ENCODE peak calls at places on chromosome 22, in four cellular contexts. One of them, this sample, is unnamed.

GRCh38 chr22:49193348-49193747 is 634.3 kb downstream of the BRD1 start:
- DNase-seq in colonic mucosa: no peak
- DNase-seq in endothelial cell of umbilical vein: no peak
- DNase-seq in PC-3: no peak
- DNase-seq in this sample: peak; percentile 44

GRCh38 chr22:47625531-47626427 is 863.3 kb downstream of the TBC1D22A start:
- DNase-seq in colonic mucosa: no peak
- DNase-seq in endothelial cell of umbilical vein: no peak
- DNase-seq in PC-3: no peak
- DNase-seq in this sample: peak; percentile 59

GRCh38 chr22:34914871-34915270 is 151.1 kb upstream of the ISX start:
- DNase-seq in colonic mucosa: no peak
- DNase-seq in endothelial cell of umbilical vein: no peak
- DNase-seq in PC-3: no peak
- DNase-seq in this sample: no peak

GRCh38 chr22:38222797-38223119 is 21.0 kb downstream of the MAFF start:
- DNase-seq in colonic mucosa: peak; percentile 62
- DNase-seq in endothelial cell of umbilical vein: peak; percentile 30
- DNase-seq in PC-3: no peak
- DNase-seq in this sample: no peak

GRCh38 chr22:43128928-43129424 is 14.2 kb downstream of the MCAT start:
- DNase-seq in colonic mucosa: peak; percentile 86
- DNase-seq in endothelial cell of umbilical vein: no peak
- DNase-seq in PC-3: no peak
- DNase-seq in this sample: no peak

GRCh38 chr22:37765953-37766566 is 41.7 kb upstream of the GCAT start:
- DNase-seq in colonic mucosa: no peak
- DNase-seq in endothelial cell of umbilical vein: no peak
- DNase-seq in PC-3: no peak
- DNase-seq in this sample: no peak

GRCh38 chr22:50699754-50700386 is 27.2 kb downstream of the SHANK3 start:
- DNase-seq in colonic mucosa: no peak
- DNase-seq in endothelial cell of umbilical vein: no peak
- DNase-seq in PC-3: no peak
- DNase-seq in this sample: peak; percentile 57

GRCh38 chr22:40764743-40765441 is 54.3 kb downstream of the SLC25A17 start:
- DNase-seq in colonic mucosa: no peak
- DNase-seq in endothelial cell of umbilical vein: no peak
- DNase-seq in PC-3: no peak
- DNase-seq in this sample: no peak

GRCh38 chr22:39055658-39056057 is 15.0 kb downstream of the APOBEC3F start:
- DNase-seq in colonic mucosa: no peak
- DNase-seq in endothelial cell of umbilical vein: no peak
- DNase-seq in PC-3: no peak
- DNase-seq in this sample: no peak

GRCh38 chr22:48488611-48489456 is 1338.8 kb downstream of the BRD1 start:
- DNase-seq in colonic mucosa: no peak
- DNase-seq in endothelial cell of umbilical vein: no peak
- DNase-seq in PC-3: no peak
- DNase-seq in this sample: no peak

GRCh38 chr22:40281717-40282116 is 64.6 kb upstream of the ADSL start:
- DNase-seq in colonic mucosa: no peak
- DNase-seq in endothelial cell of umbilical vein: no peak
- DNase-seq in PC-3: no peak
- DNase-seq in this sample: no peak

GRCh38 chr22:41873391-41873790 is 40.5 kb downstream of the SREBF2 start:
- DNase-seq in colonic mucosa: no peak
- DNase-seq in endothelial cell of umbilical vein: no peak
- DNase-seq in PC-3: no peak
- DNase-seq in this sample: no peak

GRCh38 chr22:41324818-41325528 is 23.6 kb downstream of the ZC3H7B start:
- DNase-seq in colonic mucosa: no peak
- DNase-seq in endothelial cell of umbilical vein: no peak
- DNase-seq in PC-3: no peak
- DNase-seq in this sample: peak; percentile 54

GRCh38 chr22:42906605-42907338 is 49.7 kb upstream of the ARFGAP3 start:
- DNase-seq in colonic mucosa: no peak
- DNase-seq in endothelial cell of umbilical vein: peak; percentile 39
- DNase-seq in PC-3: no peak
- DNase-seq in this sample: peak; percentile 87

GRCh38 chr22:24244144-24244787 is 616 bp downstream of the GGT5 start:
- DNase-seq in colonic mucosa: no peak
- DNase-seq in endothelial cell of umbilical vein: peak; percentile 56
- DNase-seq in PC-3: no peak
- DNase-seq in this sample: peak; percentile 85

GRCh38 chr22:50189849-50190181 is 4.1 kb downstream of the TRABD start:
- DNase-seq in colonic mucosa: peak; percentile 67
- DNase-seq in endothelial cell of umbilical vein: no peak
- DNase-seq in PC-3: peak; percentile 23
- DNase-seq in this sample: no peak

GRCh38 chr22:33952776-33953175 is 32.5 kb upstream of the LARGE1 start:
- DNase-seq in colonic mucosa: no peak
- DNase-seq in endothelial cell of umbilical vein: no peak
- DNase-seq in PC-3: no peak
- DNase-seq in this sample: no peak

GRCh38 chr22:40128989-40129388 is 48.7 kb upstream of the TNRC6B start:
- DNase-seq in colonic mucosa: no peak
- DNase-seq in endothelial cell of umbilical vein: no peak
- DNase-seq in PC-3: no peak
- DNase-seq in this sample: no peak

GRCh38 chr22:32518848-32519247 is 44.2 kb downstream of the FBXO7 start:
- DNase-seq in colonic mucosa: no peak
- DNase-seq in endothelial cell of umbilical vein: no peak
- DNase-seq in PC-3: peak; percentile 6
- DNase-seq in this sample: no peak

GRCh38 chr22:32917577-32918375 is 116.3 kb downstream of the TIMP3 start:
- DNase-seq in colonic mucosa: no peak
- DNase-seq in endothelial cell of umbilical vein: no peak
- DNase-seq in PC-3: no peak
- DNase-seq in this sample: no peak

DNA sequence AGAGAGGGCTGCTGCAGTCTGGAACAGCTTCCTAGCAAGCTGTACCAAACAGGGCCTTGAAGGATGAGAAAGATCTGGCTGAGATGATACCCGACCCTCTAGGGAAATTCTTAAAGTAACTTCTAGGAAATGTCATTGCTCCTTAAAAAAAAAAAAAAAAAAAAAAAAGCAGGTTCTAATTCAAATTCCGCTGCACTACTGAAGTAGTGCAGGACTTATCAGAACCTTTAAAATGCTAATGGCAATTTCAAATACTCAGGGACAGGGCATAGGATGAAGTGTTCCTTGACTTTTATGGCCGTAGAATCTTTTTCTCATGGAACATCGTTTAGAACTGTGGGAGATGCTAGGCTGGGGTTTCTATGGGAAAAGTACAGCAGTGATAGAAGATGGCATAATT is 13.1 kb downstream of the MIAT start:
- DNase-seq in colonic mucosa: no peak
- DNase-seq in endothelial cell of umbilical vein: no peak
- DNase-seq in PC-3: no peak
- DNase-seq in this sample: no peak
- H3K4me3 ChIP-seq in colonic mucosa: no peak overlapping the region
- H3K4me3 ChIP-seq in endothelial cell of umbilical vein: no peak overlapping the region
- H3K4me3 ChIP-seq in PC-3: no peak overlapping the region
- H3K4me3 ChIP-seq in this sample: no peak overlapping the region

GRCh38 chr22:45196926-45197605 is 33.3 kb downstream of the NUP50 start:
- DNase-seq in colonic mucosa: no peak
- DNase-seq in endothelial cell of umbilical vein: no peak
- DNase-seq in PC-3: no peak
- DNase-seq in this sample: peak; percentile 77
- H3K9ac ChIP-seq in colonic mucosa: no peak overlapping the region
- H3K9ac ChIP-seq in endothelial cell of umbilical vein: no peak overlapping the region
- H3K9ac ChIP-seq in PC-3: no peak overlapping the region
- H3K9ac ChIP-seq in this sample: no peak overlapping the region

GRCh38 chr22:31326877-31327276 is 19.3 kb downstream of the PATZ1 start:
- DNase-seq in colonic mucosa: no peak
- DNase-seq in endothelial cell of umbilical vein: no peak
- DNase-seq in PC-3: no peak
- DNase-seq in this sample: no peak

GRCh38 chr22:31329453-31330215 is 16.5 kb downstream of the PATZ1 start:
- DNase-seq in colonic mucosa: no peak
- DNase-seq in endothelial cell of umbilical vein: no peak
- DNase-seq in PC-3: no peak
- DNase-seq in this sample: no peak

GRCh38 chr22:31327786-31328544 is 18.2 kb downstream of the PATZ1 start:
- DNase-seq in colonic mucosa: no peak
- DNase-seq in endothelial cell of umbilical vein: no peak
- DNase-seq in PC-3: no peak
- DNase-seq in this sample: no peak

GRCh38 chr22:31329029-31329428 is 17.1 kb downstream of the PATZ1 start:
- DNase-seq in colonic mucosa: no peak
- DNase-seq in endothelial cell of umbilical vein: no peak
- DNase-seq in PC-3: no peak
- DNase-seq in this sample: no peak

DNA sequence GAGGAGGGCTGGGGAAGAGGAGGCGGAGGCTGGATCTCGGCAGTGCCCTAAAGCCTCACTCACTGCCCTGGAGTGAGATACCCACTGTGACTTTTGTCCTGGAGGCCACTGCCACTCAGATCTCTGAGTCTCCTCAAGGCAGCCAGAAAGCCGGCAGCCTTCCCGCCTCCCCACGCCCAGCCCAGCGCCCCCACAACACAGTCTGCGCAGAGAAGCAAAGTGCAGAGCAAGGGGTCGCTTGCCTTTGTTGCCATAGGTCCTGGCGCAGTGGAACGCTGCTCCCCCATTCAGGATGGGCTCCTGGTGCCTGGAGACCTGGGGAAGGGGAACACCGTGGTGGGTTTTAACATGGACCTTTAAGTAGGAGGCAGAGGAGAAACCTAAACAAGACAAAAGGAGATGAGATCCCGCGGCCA is 17.6 kb downstream of the PATZ1 start:
- DNase-seq in colonic mucosa: no peak
- DNase-seq in endothelial cell of umbilical vein: no peak
- DNase-seq in PC-3: no peak
- DNase-seq in this sample: no peak
- H3K4me1 ChIP-seq in colonic mucosa: no peaks in the 10 kb centered on the region
- H3K4me1 ChIP-seq in endothelial cell of umbilical vein: no peaks in the 10 kb centered on the region
- H3K4me1 ChIP-seq in PC-3: no peaks in the 10 kb centered on the region
- H3K4me1 ChIP-seq in this sample: no peaks in the 10 kb centered on the region

DNA sequence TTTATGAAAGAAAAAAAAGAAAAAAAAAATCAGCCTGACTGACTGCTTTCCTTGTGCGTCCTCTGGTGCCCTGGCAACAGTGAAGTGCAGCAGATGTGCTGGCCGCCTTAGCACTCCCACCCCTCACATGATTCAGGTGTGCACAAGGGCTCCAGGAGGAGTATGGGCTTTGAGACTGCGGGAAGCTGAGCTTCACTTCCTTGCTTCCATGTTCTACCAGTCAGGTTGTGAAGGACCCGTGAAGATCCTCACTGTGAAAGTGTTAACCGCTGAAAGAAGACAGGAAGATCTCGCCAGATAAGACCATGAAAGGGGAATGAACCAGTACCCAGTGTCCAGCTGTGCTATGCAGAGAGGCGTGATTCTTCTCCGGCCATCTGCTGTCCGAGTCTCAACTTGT is 48.2 kb downstream of the HIRA start:
- DNase-seq in colonic mucosa: no peak
- DNase-seq in endothelial cell of umbilical vein: no peak
- DNase-seq in PC-3: no peak
- DNase-seq in this sample: no peak
- H3K4me3 ChIP-seq in colonic mucosa: no peak overlapping the region
- H3K4me3 ChIP-seq in endothelial cell of umbilical vein: no peak overlapping the region
- H3K4me3 ChIP-seq in PC-3: no peak overlapping the region
- H3K4me3 ChIP-seq in this sample: no peak overlapping the region

DNA sequence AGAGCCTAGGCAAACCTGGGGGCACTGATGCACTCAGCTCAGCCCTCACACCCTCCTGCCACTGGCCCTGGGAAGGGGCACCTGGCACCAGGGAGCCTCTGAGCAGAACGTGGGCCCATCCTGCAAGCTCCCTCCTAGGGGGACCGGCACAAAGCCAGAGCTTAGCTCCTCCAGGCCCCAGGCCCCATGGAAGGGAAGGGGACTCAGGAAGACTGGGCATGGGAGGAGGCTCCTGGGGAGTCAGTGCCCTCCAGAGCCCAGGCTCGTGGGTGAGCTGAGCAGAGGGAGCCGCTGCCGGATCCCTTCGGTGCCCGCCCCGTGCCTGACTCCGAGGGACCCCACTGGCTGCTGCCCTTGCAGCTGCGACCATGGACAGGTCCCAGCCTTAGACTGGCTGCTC is 28.5 kb downstream of the ADA2 start:
- DNase-seq in colonic mucosa: no peak
- DNase-seq in endothelial cell of umbilical vein: no peak
- DNase-seq in PC-3: no peak
- DNase-seq in this sample: no peak
- H3K9ac ChIP-seq in colonic mucosa: no peak overlapping the region
- H3K9ac ChIP-seq in endothelial cell of umbilical vein: no peak overlapping the region
- H3K9ac ChIP-seq in PC-3: no peak overlapping the region
- H3K9ac ChIP-seq in this sample: no peak overlapping the region

GRCh38 chr22:26483043-26483438 is 542 bp downstream of the HPS4 start:
- DNase-seq in colonic mucosa: no peak
- DNase-seq in endothelial cell of umbilical vein: no peak
- DNase-seq in PC-3: no peak
- DNase-seq in this sample: no peak
- H3K4me1 ChIP-seq in colonic mucosa: peaks cover 9% of the 10 kb centered on the region
- H3K4me1 ChIP-seq in endothelial cell of umbilical vein: peaks cover 23% of the 10 kb centered on the region
- H3K4me1 ChIP-seq in PC-3: peaks cover 24% of the 10 kb centered on the region
- H3K4me1 ChIP-seq in this sample: peaks cover 5% of the 10 kb centered on the region

GRCh38 chr22:26534166-26534855 is 22.0 kb upstream of the TFIP11 start:
- DNase-seq in colonic mucosa: no peak
- DNase-seq in endothelial cell of umbilical vein: no peak
- DNase-seq in PC-3: no peak
- DNase-seq in this sample: no peak
- H3K4me3 ChIP-seq in colonic mucosa: no peak overlapping the region
- H3K4me3 ChIP-seq in endothelial cell of umbilical vein: no peak overlapping the region
- H3K4me3 ChIP-seq in PC-3: no peak overlapping the region
- H3K4me3 ChIP-seq in this sample: no peak overlapping the region

DNA sequence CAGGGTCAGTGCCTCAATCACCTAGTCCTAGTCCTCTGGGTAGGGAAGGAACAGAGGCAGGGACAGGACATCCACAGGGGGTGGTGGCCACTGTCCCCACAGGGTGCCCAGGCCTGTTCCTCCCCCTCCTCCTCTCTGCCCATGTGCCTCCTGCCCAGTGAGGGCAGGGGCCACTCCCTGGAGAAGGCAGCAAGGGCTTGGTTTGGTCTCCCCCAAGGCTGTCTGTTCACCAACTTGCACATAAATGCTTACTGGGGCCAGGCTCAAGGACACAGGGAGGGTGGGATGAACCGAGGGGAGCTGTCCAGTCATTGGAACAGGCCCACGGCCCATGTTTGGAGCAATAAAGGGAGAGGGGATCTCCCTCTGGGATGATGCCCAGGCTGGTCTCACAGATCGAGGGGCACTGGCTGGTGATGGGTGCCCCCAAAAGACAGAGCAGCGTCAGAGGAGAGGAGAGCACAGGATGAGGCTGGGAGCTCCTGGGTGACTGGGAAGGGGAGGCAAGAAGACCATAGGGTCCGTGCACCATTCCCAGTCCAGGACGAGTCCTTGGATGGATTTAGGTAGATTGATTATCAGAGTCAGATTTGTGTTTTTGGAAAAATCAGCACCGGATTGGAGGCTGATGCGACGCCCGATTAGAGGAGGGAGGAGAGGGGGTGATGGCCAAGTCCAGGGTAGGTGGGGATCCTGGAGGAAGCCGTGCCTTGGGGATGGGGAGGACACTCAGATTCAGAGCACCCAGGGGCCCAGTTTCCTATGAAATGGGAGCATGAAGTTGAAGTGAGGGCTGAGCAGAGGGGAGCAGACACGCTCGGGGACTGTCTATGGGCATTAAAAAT is 1.1 kb downstream of the IGLL5 start:
- DNase-seq in colonic mucosa: no peak
- DNase-seq in endothelial cell of umbilical vein: no peak
- DNase-seq in PC-3: no peak
- DNase-seq in this sample: no peak
- H3K9ac ChIP-seq in colonic mucosa: peak overlapping the region; percentile 54
- H3K9ac ChIP-seq in endothelial cell of umbilical vein: no peak overlapping the region
- H3K9ac ChIP-seq in PC-3: no peak overlapping the region
- H3K9ac ChIP-seq in this sample: no peak overlapping the region